ENCODE peak calls at places on chromosome 1, in five cellular contexts. One of them, this sample, is unnamed.

GRCh38 chr1:28737245-28738137 is 751 bp downstream of the YTHDF2 start:
- DNase-seq in activated CD4-positive, alpha-beta memory T cell treated with anti-CD3 and anti-CD28 coated beads, Interleukin-2, amount 10 ng/mL, durations not matched to agents 7 days and 5 days: peak
- DNase-seq in RPMI8226: peak
- DNase-seq in activated CD8-positive, alpha-beta memory T cell treated with anti-CD3 and anti-CD28 coated beads, Interleukin-2, amount 50 U/mL, for 4 hours: peak
- DNase-seq in left cardiac atrium: peak
- DNase-seq in this sample: peak

GRCh38 chr1:57404914-57405313 is 18.9 kb downstream of the DAB1 start:
- DNase-seq in activated CD4-positive, alpha-beta memory T cell treated with anti-CD3 and anti-CD28 coated beads, Interleukin-2, amount 10 ng/mL, durations not matched to agents 7 days and 5 days: no peak
- DNase-seq in RPMI8226: no peak
- DNase-seq in activated CD8-positive, alpha-beta memory T cell treated with anti-CD3 and anti-CD28 coated beads, Interleukin-2, amount 50 U/mL, for 4 hours: no peak
- DNase-seq in left cardiac atrium: no peak
- DNase-seq in this sample: no peak

GRCh38 chr1:107433635-107434378 is 293.0 kb downstream of the NTNG1 start:
- DNase-seq in activated CD4-positive, alpha-beta memory T cell treated with anti-CD3 and anti-CD28 coated beads, Interleukin-2, amount 10 ng/mL, durations not matched to agents 7 days and 5 days: no peak
- DNase-seq in RPMI8226: no peak
- DNase-seq in activated CD8-positive, alpha-beta memory T cell treated with anti-CD3 and anti-CD28 coated beads, Interleukin-2, amount 50 U/mL, for 4 hours: no peak
- DNase-seq in left cardiac atrium: no peak
- DNase-seq in this sample: no peak

GRCh38 chr1:18397636-18398035 is 83.1 kb upstream of the KLHDC7A start:
- DNase-seq in activated CD4-positive, alpha-beta memory T cell treated with anti-CD3 and anti-CD28 coated beads, Interleukin-2, amount 10 ng/mL, durations not matched to agents 7 days and 5 days: no peak
- DNase-seq in RPMI8226: no peak
- DNase-seq in activated CD8-positive, alpha-beta memory T cell treated with anti-CD3 and anti-CD28 coated beads, Interleukin-2, amount 50 U/mL, for 4 hours: no peak
- DNase-seq in left cardiac atrium: no peak
- DNase-seq in this sample: no peak

GRCh38 chr1:59136541-59137335 is 160.2 kb upstream of the FGGY start:
- DNase-seq in activated CD4-positive, alpha-beta memory T cell treated with anti-CD3 and anti-CD28 coated beads, Interleukin-2, amount 10 ng/mL, durations not matched to agents 7 days and 5 days: no peak
- DNase-seq in RPMI8226: no peak
- DNase-seq in activated CD8-positive, alpha-beta memory T cell treated with anti-CD3 and anti-CD28 coated beads, Interleukin-2, amount 50 U/mL, for 4 hours: no peak
- DNase-seq in left cardiac atrium: no peak
- DNase-seq in this sample: peak

GRCh38 chr1:228090613-228091081 is 8.1 kb downstream of the ARF1 start:
- DNase-seq in activated CD4-positive, alpha-beta memory T cell treated with anti-CD3 and anti-CD28 coated beads, Interleukin-2, amount 10 ng/mL, durations not matched to agents 7 days and 5 days: no peak
- DNase-seq in RPMI8226: no peak
- DNase-seq in activated CD8-positive, alpha-beta memory T cell treated with anti-CD3 and anti-CD28 coated beads, Interleukin-2, amount 50 U/mL, for 4 hours: no peak
- DNase-seq in left cardiac atrium: peak
- DNase-seq in this sample: no peak

GRCh38 chr1:170168263-170168662 is 22.5 kb downstream of the NTMT2 start:
- DNase-seq in activated CD4-positive, alpha-beta memory T cell treated with anti-CD3 and anti-CD28 coated beads, Interleukin-2, amount 10 ng/mL, durations not matched to agents 7 days and 5 days: no peak
- DNase-seq in RPMI8226: no peak
- DNase-seq in activated CD8-positive, alpha-beta memory T cell treated with anti-CD3 and anti-CD28 coated beads, Interleukin-2, amount 50 U/mL, for 4 hours: no peak
- DNase-seq in left cardiac atrium: no peak
- DNase-seq in this sample: peak

GRCh38 chr1:198756470-198756869 is 117.6 kb downstream of the PTPRC start:
- DNase-seq in activated CD4-positive, alpha-beta memory T cell treated with anti-CD3 and anti-CD28 coated beads, Interleukin-2, amount 10 ng/mL, durations not matched to agents 7 days and 5 days: no peak
- DNase-seq in RPMI8226: no peak
- DNase-seq in activated CD8-positive, alpha-beta memory T cell treated with anti-CD3 and anti-CD28 coated beads, Interleukin-2, amount 50 U/mL, for 4 hours: no peak
- DNase-seq in left cardiac atrium: no peak
- DNase-seq in this sample: peak

GRCh38 chr1:221032616-221033342 is 153.5 kb downstream of the HLX start:
- DNase-seq in activated CD4-positive, alpha-beta memory T cell treated with anti-CD3 and anti-CD28 coated beads, Interleukin-2, amount 10 ng/mL, durations not matched to agents 7 days and 5 days: no peak
- DNase-seq in RPMI8226: no peak
- DNase-seq in activated CD8-positive, alpha-beta memory T cell treated with anti-CD3 and anti-CD28 coated beads, Interleukin-2, amount 50 U/mL, for 4 hours: no peak
- DNase-seq in left cardiac atrium: no peak
- DNase-seq in this sample: no peak

GRCh38 chr1:169548312-169548711 is 38.0 kb downstream of the F5 start:
- DNase-seq in activated CD4-positive, alpha-beta memory T cell treated with anti-CD3 and anti-CD28 coated beads, Interleukin-2, amount 10 ng/mL, durations not matched to agents 7 days and 5 days: no peak
- DNase-seq in RPMI8226: no peak
- DNase-seq in activated CD8-positive, alpha-beta memory T cell treated with anti-CD3 and anti-CD28 coated beads, Interleukin-2, amount 50 U/mL, for 4 hours: no peak
- DNase-seq in left cardiac atrium: no peak
- DNase-seq in this sample: no peak

This sample was measured in ACHN.